ENCODE peak calls at places on chromosomes 11 and 22, in eight cellular contexts. K is iris pigment epithelial cell, S is fibroblast of pulmonary artery, R is kidney, I is germinal center, D is neuronal stem cell, Q is Right ventricle myocardium superior, B is activated T-cell treated with anti-CD3 and anti-CD28 coated beads for 24 hours. O is an unnamed sample.

GRCh38 chr11:14645247-14645912 is 1.8 kb downstream of the PDE3B start:
- DNase-seq in K (peak; percentile 32), S (peak; percentile 20), R (no peak), I (no peak), D (no peak), Q (no peak), B (no peak), O (no peak)

GRCh38 chr11:79086056-79086455 is 354.8 kb downstream of the TENM4 start:
- DNase-seq in K (no peak), S (no peak), R (no peak), I (no peak), D (no peak), Q (no peak), B (no peak), O (no peak)

GRCh38 chr11:119832536-119832935 is 103.5 kb upstream of the NECTIN1 start:
- DNase-seq in K (peak; percentile 37), S (no peak), R (peak; percentile 84), I (no peak), D (no peak), Q (no peak), B (no peak), O (peak; percentile 80)

GRCh38 chr11:97620012-97620411 is 1230.2 kb downstream of the JRKL start:
- DNase-seq in K (no peak), S (no peak), R (no peak), I (no peak), D (no peak), Q (no peak), B (no peak), O (no peak)

GRCh38 chr11:127919206-127920000 is 668.0 kb downstream of the ETS1 start:
- DNase-seq in K (peak; percentile 66), S (peak; percentile 73), R (no peak), I (no peak), D (no peak), Q (no peak), B (no peak), O (no peak)

GRCh38 chr11:56885182-56885581 is 103.5 kb upstream of the OR5AK2 start:
- DNase-seq in K (no peak), S (no peak), R (no peak), I (no peak), D (peak; percentile 4), Q (no peak), B (no peak), O (no peak)

GRCh38 chr11:15053201-15053685 is 20.1 kb upstream of the CALCB start:
- DNase-seq in K (peak; percentile 2), S (no peak), R (no peak), I (no peak), D (no peak), Q (no peak), B (no peak), O (no peak)

GRCh38 chr11:111697910-111698309 is 68.3 kb downstream of the PPP2R1B start:
- DNase-seq in K (no peak), S (no peak), R (no peak), I (peak; percentile 7), D (no peak), Q (no peak), B (no peak), O (no peak)

GRCh38 chr11:123166095-123166559 is 28.9 kb downstream of the CLMP start:
- DNase-seq in K (peak; percentile 92), S (peak; percentile 87), R (peak; percentile 87), I (peak; percentile 14), D (peak; percentile 29), Q (peak; percentile 51), B (no peak), O (no peak)

GRCh38 chr22:19337137-19337536 is 45.6 kb upstream of the CLTCL1 start:
- DNase-seq in K (no peak), S (no peak), R (no peak), I (no peak), D (no peak), Q (no peak), B (no peak), O (no peak)

GRCh38 chr22:25546751-25547150 is 17.7 kb upstream of the GRK3 start:
- DNase-seq in K (no peak), S (no peak), R (no peak), I (no peak), D (no peak), Q (no peak), B (no peak), O (no peak)

O was measured in DMS79.